ENCODE peak calls at places on chromosome 12, in five cellular contexts. One of them, this sample, is unnamed.

GRCh38 chr12:77122236-77122635 is 56.9 kb upstream of the E2F7 start:
- DNase-seq in foreskin fibroblast: peak
- DNase-seq in PC-9: peak
- DNase-seq in retinal pigment epithelial cell: peak
- DNase-seq in cardiac fibroblast: peak
- DNase-seq in this sample: peak

GRCh38 chr12:131415781-131416180 is 295.1 kb upstream of the SFSWAP start:
- DNase-seq in cardiac fibroblast: no peak
- DNase-seq in PC-9: no peak
- DNase-seq in retinal pigment epithelial cell: no peak
- DNase-seq in foreskin fibroblast: no peak
- DNase-seq in this sample: no peak

GRCh38 chr12:26451763-26452162 is 256.4 kb downstream of the SSPN start:
- DNase-seq in PC-9: no peak
- DNase-seq in cardiac fibroblast: no peak
- DNase-seq in retinal pigment epithelial cell: no peak
- DNase-seq in foreskin fibroblast: no peak
- DNase-seq in this sample: no peak

GRCh38 chr12:18382486-18382885 is 121.2 kb downstream of the PIK3C2G start:
- DNase-seq in retinal pigment epithelial cell: no peak
- DNase-seq in foreskin fibroblast: peak
- DNase-seq in PC-9: no peak
- DNase-seq in cardiac fibroblast: peak
- DNase-seq in this sample: no peak

GRCh38 chr12:54329756-54330155 is 4.8 kb downstream of the COPZ1 start:
- DNase-seq in retinal pigment epithelial cell: no peak
- DNase-seq in foreskin fibroblast: peak
- DNase-seq in PC-9: no peak
- DNase-seq in cardiac fibroblast: no peak
- DNase-seq in this sample: no peak

GRCh38 chr12:40953076-40953475 is 235.0 kb upstream of the PDZRN4 start:
- DNase-seq in retinal pigment epithelial cell: no peak
- DNase-seq in PC-9: no peak
- DNase-seq in cardiac fibroblast: peak
- DNase-seq in foreskin fibroblast: peak
- DNase-seq in this sample: no peak

GRCh38 chr12:124928095-124928911 is 13.9 kb upstream of the UBC start:
- DNase-seq in retinal pigment epithelial cell: peak
- DNase-seq in PC-9: peak
- DNase-seq in cardiac fibroblast: peak
- DNase-seq in foreskin fibroblast: peak
- DNase-seq in this sample: peak

GRCh38 chr12:93793983-93794382 is 116.8 kb downstream of the CRADD start:
- DNase-seq in foreskin fibroblast: peak
- DNase-seq in PC-9: no peak
- DNase-seq in retinal pigment epithelial cell: no peak
- DNase-seq in cardiac fibroblast: peak
- DNase-seq in this sample: no peak

GRCh38 chr12:25957898-25958253 is 606 bp upstream of the RASSF8 start:
- DNase-seq in PC-9: peak
- DNase-seq in foreskin fibroblast: peak
- DNase-seq in retinal pigment epithelial cell: no peak
- DNase-seq in cardiac fibroblast: peak
- DNase-seq in this sample: no peak

GRCh38 chr12:102390068-102390467 is 90.3 kb downstream of the IGF1 start:
- DNase-seq in cardiac fibroblast: no peak
- DNase-seq in retinal pigment epithelial cell: no peak
- DNase-seq in PC-9: no peak
- DNase-seq in foreskin fibroblast: no peak
- DNase-seq in this sample: no peak

GRCh38 chr12:31740618-31741017 is 11.8 kb upstream of the AMN1 start:
- DNase-seq in PC-9: no peak
- DNase-seq in foreskin fibroblast: no peak
- DNase-seq in retinal pigment epithelial cell: no peak
- DNase-seq in cardiac fibroblast: no peak
- DNase-seq in this sample: no peak

GRCh38 chr12:10320643-10321042 is 13.0 kb downstream of the KLRD1 start:
- DNase-seq in cardiac fibroblast: no peak
- DNase-seq in foreskin fibroblast: no peak
- DNase-seq in PC-9: no peak
- DNase-seq in retinal pigment epithelial cell: no peak
- DNase-seq in this sample: no peak

GRCh38 chr12:55681142-55682077 is 26.3 kb downstream of the ITGA7 start:
- DNase-seq in foreskin fibroblast: peak
- DNase-seq in cardiac fibroblast: peak
- DNase-seq in retinal pigment epithelial cell: peak
- DNase-seq in PC-9: peak
- DNase-seq in this sample: peak

GRCh38 chr12:76158518-76159321 is 74.2 kb upstream of the NAP1L1 start:
- DNase-seq in foreskin fibroblast: peak
- DNase-seq in cardiac fibroblast: peak
- DNase-seq in PC-9: no peak
- DNase-seq in retinal pigment epithelial cell: no peak
- DNase-seq in this sample: peak

GRCh38 chr12:91023326-91024004 is 18.7 kb upstream of the EPYC start:
- DNase-seq in retinal pigment epithelial cell: peak
- DNase-seq in PC-9: peak
- DNase-seq in foreskin fibroblast: peak
- DNase-seq in cardiac fibroblast: peak
- DNase-seq in this sample: no peak

GRCh38 chr12:32947203-32947795 is 50.7 kb upstream of the PKP2 start:
- DNase-seq in PC-9: peak
- DNase-seq in foreskin fibroblast: no peak
- DNase-seq in retinal pigment epithelial cell: peak
- DNase-seq in cardiac fibroblast: peak
- DNase-seq in this sample: no peak

GRCh38 chr12:115049617-115050016 is 365.6 kb upstream of the TBX3 start:
- DNase-seq in PC-9: no peak
- DNase-seq in foreskin fibroblast: peak
- DNase-seq in retinal pigment epithelial cell: no peak
- DNase-seq in cardiac fibroblast: peak
- DNase-seq in this sample: no peak

GRCh38 chr12:57902371-57903042 is 38.9 kb upstream of the ATP23 start:
- DNase-seq in retinal pigment epithelial cell: no peak
- DNase-seq in cardiac fibroblast: peak
- DNase-seq in PC-9: no peak
- DNase-seq in foreskin fibroblast: peak
- DNase-seq in this sample: no peak

GRCh38 chr12:9706081-9706685 is 26.7 kb downstream of the CLECL1 start:
- DNase-seq in cardiac fibroblast: no peak
- DNase-seq in retinal pigment epithelial cell: no peak
- DNase-seq in foreskin fibroblast: peak
- DNase-seq in PC-9: peak
- DNase-seq in this sample: no peak

GRCh38 chr12:53171725-53172329 is 8.7 kb upstream of the ZNF740 start:
- DNase-seq in retinal pigment epithelial cell: no peak
- DNase-seq in foreskin fibroblast: peak
- DNase-seq in PC-9: no peak
- DNase-seq in cardiac fibroblast: no peak
- DNase-seq in this sample: no peak

GRCh38 chr12:53172352-53172751 is 8.2 kb upstream of the ZNF740 start:
- DNase-seq in foreskin fibroblast: peak
- DNase-seq in PC-9: no peak
- DNase-seq in retinal pigment epithelial cell: no peak
- DNase-seq in cardiac fibroblast: peak
- DNase-seq in this sample: no peak

GRCh38 chr12:53170876-53171724 is 9.4 kb upstream of the ZNF740 start:
- DNase-seq in cardiac fibroblast: no peak
- DNase-seq in foreskin fibroblast: no peak
- DNase-seq in PC-9: no peak
- DNase-seq in retinal pigment epithelial cell: no peak
- DNase-seq in this sample: no peak

GRCh38 chr12:53170245-53170644 is 10.3 kb upstream of the ZNF740 start:
- DNase-seq in foreskin fibroblast: no peak
- DNase-seq in PC-9: no peak
- DNase-seq in retinal pigment epithelial cell: no peak
- DNase-seq in cardiac fibroblast: no peak
- DNase-seq in this sample: no peak

DNA sequence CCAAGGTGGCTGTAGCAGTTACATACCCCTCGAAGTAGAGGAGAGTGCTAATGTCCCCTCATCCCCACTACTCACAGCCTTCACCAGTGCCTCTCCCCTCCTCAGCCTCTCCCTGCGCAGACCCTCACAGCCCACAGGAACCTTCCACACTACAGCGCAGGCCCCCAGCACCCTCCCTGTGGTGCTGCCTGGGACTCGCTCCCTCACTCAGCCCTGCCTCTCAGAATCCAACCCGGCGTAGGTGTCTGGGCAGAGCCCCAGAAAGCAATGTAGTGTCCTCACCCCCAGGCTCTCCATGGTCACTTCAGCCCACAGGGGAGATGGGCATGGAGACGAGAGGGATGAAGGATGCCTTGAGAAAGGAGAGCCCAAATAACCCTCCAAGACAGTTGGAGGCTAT is 10.9 kb upstream of the ZNF740 start:
- DNase-seq in foreskin fibroblast: no peak
- DNase-seq in cardiac fibroblast: no peak
- DNase-seq in retinal pigment epithelial cell: no peak
- DNase-seq in PC-9: no peak
- DNase-seq in this sample: no peak
- H3K4me3 ChIP-seq in foreskin fibroblast: no peak
- H3K4me3 ChIP-seq in cardiac fibroblast: no peak
- H3K4me3 ChIP-seq in retinal pigment epithelial cell: no peak
- H3K4me3 ChIP-seq in PC-9: no peak
- H3K4me3 ChIP-seq in this sample: no peak

GRCh38 chr12:64670039-64670438 is 59.7 kb downstream of the RASSF3 start:
- DNase-seq in PC-9: no peak
- DNase-seq in cardiac fibroblast: no peak
- DNase-seq in foreskin fibroblast: no peak
- DNase-seq in retinal pigment epithelial cell: no peak
- DNase-seq in this sample: no peak
- TF ChIP-seq CTCF in PC-9: no peak
- TF ChIP-seq CTCF in cardiac fibroblast: no peak
- TF ChIP-seq CTCF in foreskin fibroblast: no peak
- TF ChIP-seq CTCF in retinal pigment epithelial cell: no peak
- TF ChIP-seq CTCF in this sample: no peak

DNA sequence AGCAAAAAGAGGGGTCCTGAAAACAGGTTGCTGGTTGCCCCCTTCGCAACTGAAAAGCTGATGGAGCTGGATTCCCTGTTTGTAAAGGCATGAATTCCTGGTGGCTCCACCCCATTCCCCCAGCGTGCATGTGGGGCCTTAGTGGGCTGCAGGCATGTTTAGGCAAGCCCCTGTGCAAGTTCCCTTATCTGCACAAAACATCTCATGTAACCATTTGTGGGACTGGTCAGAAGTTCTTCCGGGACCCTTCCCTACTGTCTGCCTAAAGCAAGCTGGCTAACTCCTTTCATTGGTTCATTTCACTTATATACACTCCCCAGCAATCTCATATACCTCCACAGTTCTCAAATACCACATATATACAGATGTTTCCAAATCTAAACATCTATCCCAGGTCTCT is 24.0 kb upstream of the HIGD1C start:
- DNase-seq in retinal pigment epithelial cell: no peak
- DNase-seq in foreskin fibroblast: peak
- DNase-seq in PC-9: no peak
- DNase-seq in cardiac fibroblast: no peak
- DNase-seq in this sample: no peak
- H3K4me3 ChIP-seq in retinal pigment epithelial cell: no peak
- H3K4me3 ChIP-seq in foreskin fibroblast: no peak
- H3K4me3 ChIP-seq in PC-9: no peak
- H3K4me3 ChIP-seq in cardiac fibroblast: peak
- H3K4me3 ChIP-seq in this sample: peak

GRCh38 chr12:119645535-119646059 is 22.3 kb upstream of the PRKAB1 start:
- DNase-seq in PC-9: no peak
- DNase-seq in cardiac fibroblast: no peak
- DNase-seq in retinal pigment epithelial cell: no peak
- DNase-seq in foreskin fibroblast: no peak
- DNase-seq in this sample: no peak

GRCh38 chr12:119644930-119645329 is 23.0 kb upstream of the PRKAB1 start:
- DNase-seq in PC-9: no peak
- DNase-seq in foreskin fibroblast: no peak
- DNase-seq in cardiac fibroblast: no peak
- DNase-seq in retinal pigment epithelial cell: no peak
- DNase-seq in this sample: no peak

GRCh38 chr12:119652665-119653064 is 15.3 kb upstream of the PRKAB1 start:
- DNase-seq in retinal pigment epithelial cell: no peak
- DNase-seq in cardiac fibroblast: no peak
- DNase-seq in foreskin fibroblast: no peak
- DNase-seq in PC-9: no peak
- DNase-seq in this sample: no peak

GRCh38 chr12:119649202-119649808 is 18.6 kb upstream of the PRKAB1 start:
- DNase-seq in foreskin fibroblast: peak
- DNase-seq in retinal pigment epithelial cell: no peak
- DNase-seq in PC-9: no peak
- DNase-seq in cardiac fibroblast: peak
- DNase-seq in this sample: no peak
- TF ChIP-seq CTCF in foreskin fibroblast: peak
- TF ChIP-seq CTCF in retinal pigment epithelial cell: peak
- TF ChIP-seq CTCF in PC-9: peak
- TF ChIP-seq CTCF in cardiac fibroblast: peak
- TF ChIP-seq CTCF in this sample: peak

This sample was measured in epithelial cell of proximal tubule.